ENCODE peak calls at places on chromosomes 12 and 14, in ten cellular contexts. G, O, Y, T, X, L, E, P, K and D are unnamed samples.
A peak's percentile ranks its signal among the peaks of the same experiment; 100 is the strongest.

GRCh38 chr12:115611477-115611876 is 666.0 kb downstream of the MED13L start:
- DNase-seq in L (no peak), E (no peak), T (no peak), P (no peak), K (no peak), X (no peak), Y (peak; percentile 40), O (no peak), G (no peak), D (no peak)

GRCh38 chr14:75884198-75884611 is 97.6 kb downstream of the TGFB3 start:
- DNase-seq in O (no peak), T (no peak), P (no peak), G (no peak), Y (no peak), X (no peak), L (no peak), K (peak; percentile 84), E (peak; percentile 75), D (no peak)

GRCh38 chr14:103121846-103122577 is 1.2 kb upstream of the TNFAIP2 start:
- DNase-seq in L (peak; percentile 76), X (peak; percentile 94), O (peak; percentile 94), P (peak; percentile 78), K (peak; percentile 80), E (peak; percentile 82), T (peak; percentile 83), G (peak; percentile 98), Y (peak; percentile 91), D (peak; percentile 93)

GRCh38 chr14:55533960-55534359 is 46.0 kb upstream of the KTN1 start:
- DNase-seq in E (no peak), P (no peak), L (no peak), G (no peak), O (no peak), K (no peak), T (no peak), X (no peak), Y (no peak), D (no peak)

GRCh38 chr14:32073537-32074189 is 3.4 kb upstream of the ARHGAP5 start:
- DNase-seq in T (no peak), E (peak; percentile 86), K (peak; percentile 91), L (peak; percentile 81), Y (no peak), O (peak; percentile 85), G (peak; percentile 87), X (peak; percentile 72), P (no peak), D (no peak)

GRCh38 chr12:100823988-100824387 is 29.4 kb downstream of the ANO4 start:
- DNase-seq in T (no peak), G (no peak), E (peak; percentile 80), Y (no peak), L (no peak), O (no peak), X (no peak), P (no peak), K (peak; percentile 5), D (no peak)

GRCh38 chr12:70666364-70666763 is 29.1 kb upstream of the PTPRB start:
- DNase-seq in T (no peak), E (no peak), L (no peak), K (no peak), P (no peak), O (no peak), X (no peak), Y (no peak), G (no peak), D (no peak)

GRCh38 chr12:79690156-79690605 is 583 bp downstream of the PAWR start:
- DNase-seq in Y (no peak), K (no peak), G (peak; percentile 63), E (peak; percentile 61), P (no peak), O (peak; percentile 29), X (peak; percentile 36), T (no peak), L (peak; percentile 75), D (peak; percentile 85)

GRCh38 chr14:22854963-22855724 is 16.4 kb upstream of the LRP10 start:
- DNase-seq in P (no peak), T (no peak), K (no peak), O (no peak), X (no peak), Y (no peak), E (no peak), L (no peak), G (peak; percentile 27), D (no peak)

GRCh38 chr14:88985654-88986053 is 161.2 kb downstream of the TTC8 start:
- DNase-seq in O (no peak), Y (no peak), X (no peak), K (no peak), T (no peak), E (peak; percentile 22), L (peak; percentile 24), P (no peak), G (no peak), D (no peak)

GRCh38 chr12:73935817-73936216 is 601.8 kb upstream of the ATXN7L3B start:
- DNase-seq in O (no peak), L (peak; percentile 6), G (peak; percentile 55), E (peak; percentile 6), P (no peak), X (no peak), T (peak; percentile 41), K (no peak), Y (no peak), D (no peak)

GRCh38 chr14:40987481-40987880 is 619.2 kb upstream of the LRFN5 start:
- DNase-seq in X (no peak), G (no peak), K (no peak), E (peak; percentile 54), T (no peak), L (no peak), O (no peak), Y (no peak), P (no peak), D (no peak)

GRCh38 chr12:68069276-68069675 is 80.0 kb downstream of the IFNG-AS1 start:
- DNase-seq in O (no peak), P (no peak), G (no peak), K (no peak), Y (no peak), T (no peak), L (no peak), E (peak; percentile 1), X (no peak), D (no peak)

GRCh38 chr12:44317651-44318126 is 481.8 kb downstream of the TMEM117 start:
- DNase-seq in G (peak; percentile 58), P (peak; percentile 31), X (no peak), L (peak; percentile 49), O (no peak), E (peak; percentile 34), T (peak; percentile 64), K (peak; percentile 41), Y (no peak), D (no peak)

GRCh38 chr12:105855691-105856405 is 282.9 kb downstream of the NUAK1 start:
- DNase-seq in Y (no peak), P (no peak), O (no peak), T (no peak), X (no peak), K (no peak), L (no peak), G (no peak), E (no peak), D (no peak)

DNA sequence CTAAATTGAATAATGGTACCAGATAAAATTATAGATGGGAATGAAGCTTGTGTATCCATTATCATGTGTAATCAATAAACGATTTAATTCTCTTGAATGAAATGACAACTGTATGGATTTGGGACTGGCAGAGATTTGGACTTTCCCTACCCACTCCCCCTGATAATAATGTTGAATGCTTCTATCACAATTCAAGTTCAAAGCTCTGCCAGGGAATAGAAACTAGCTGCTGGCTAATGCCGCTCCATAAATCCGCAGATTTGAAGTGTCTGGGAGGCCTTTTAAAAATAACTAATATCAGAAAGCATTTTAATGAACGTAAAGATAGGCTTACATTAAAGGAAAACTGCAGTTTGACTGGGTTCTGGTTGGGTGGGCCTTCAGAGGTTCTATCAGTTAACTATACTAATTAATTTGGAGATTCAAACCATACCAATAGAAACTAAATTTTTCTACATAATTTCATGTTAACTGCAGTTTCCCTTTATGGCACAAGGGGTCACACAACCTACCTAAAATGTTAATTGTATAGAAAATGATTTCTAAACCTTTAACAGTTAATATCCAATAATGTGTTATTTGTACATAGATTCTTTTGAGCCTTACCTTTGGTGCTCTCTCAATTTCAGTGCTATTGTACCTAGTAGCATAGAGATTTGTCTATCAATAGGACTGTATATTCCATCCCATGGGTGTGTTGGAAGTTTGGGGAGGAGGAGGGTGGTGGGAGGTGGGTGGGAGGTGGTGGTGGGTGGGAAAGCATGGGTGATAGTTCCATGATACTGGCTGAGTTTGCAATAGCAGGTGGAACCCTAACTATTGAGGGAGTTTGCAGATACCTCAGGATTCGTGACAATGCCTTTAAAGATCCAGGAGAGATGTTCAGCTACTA is 4.9 kb downstream of the HNRNPA1 start:
- DNase-seq in E (no peak), L (no peak), X (no peak), T (no peak), K (no peak), P (no peak), O (no peak), Y (no peak), G (no peak), D (no peak)
- H3K4me1 ChIP-seq in E (peaks cover 4% of the 10 kb centered on the region), L (peaks cover 46% of the 10 kb centered on the region), X (peaks cover 13% of the 10 kb centered on the region), T (no peaks in the 10 kb centered on the region), K (peaks cover 8% of the 10 kb centered on the region), P (peaks cover 13% of the 10 kb centered on the region), O (peaks cover 49% of the 10 kb centered on the region), Y (peaks cover 71% of the 10 kb centered on the region), G (peaks cover 39% of the 10 kb centered on the region), D (peaks cover 85% of the 10 kb centered on the region)

GRCh38 chr12:122312926-122313325 is 46.6 kb upstream of the VPS33A start:
- DNase-seq in X (no peak), K (no peak), L (no peak), E (no peak), T (no peak), O (no peak), P (no peak), Y (no peak), G (no peak), D (no peak)
- H3K4me1 ChIP-seq in X (no peaks in the 10 kb centered on the region), K (peaks cover 11% of the 10 kb centered on the region), L (peaks cover 7% of the 10 kb centered on the region), E (no peaks in the 10 kb centered on the region), T (no peaks in the 10 kb centered on the region), O (no peaks in the 10 kb centered on the region), P (no peaks in the 10 kb centered on the region), Y (peaks cover 1% of the 10 kb centered on the region), G (no peaks in the 10 kb centered on the region), D (no peaks in the 10 kb centered on the region)

GRCh38 chr12:64635356-64635998 is 25.2 kb downstream of the RASSF3 start:
- DNase-seq in K (no peak), X (no peak), P (no peak), O (no peak), T (no peak), Y (no peak), L (no peak), E (no peak), G (no peak), D (no peak)
- H3K4me1 ChIP-seq in K (no peaks in the 10 kb centered on the region), X (peaks cover 4% of the 10 kb centered on the region), P (peaks cover 3% of the 10 kb centered on the region), O (peaks cover 58% of the 10 kb centered on the region), T (no peaks in the 10 kb centered on the region), Y (peaks cover 82% of the 10 kb centered on the region), L (peaks cover 9% of the 10 kb centered on the region), E (peaks cover 4% of the 10 kb centered on the region), G (peaks cover 51% of the 10 kb centered on the region), D (peaks cover 98% of the 10 kb centered on the region)

DNA sequence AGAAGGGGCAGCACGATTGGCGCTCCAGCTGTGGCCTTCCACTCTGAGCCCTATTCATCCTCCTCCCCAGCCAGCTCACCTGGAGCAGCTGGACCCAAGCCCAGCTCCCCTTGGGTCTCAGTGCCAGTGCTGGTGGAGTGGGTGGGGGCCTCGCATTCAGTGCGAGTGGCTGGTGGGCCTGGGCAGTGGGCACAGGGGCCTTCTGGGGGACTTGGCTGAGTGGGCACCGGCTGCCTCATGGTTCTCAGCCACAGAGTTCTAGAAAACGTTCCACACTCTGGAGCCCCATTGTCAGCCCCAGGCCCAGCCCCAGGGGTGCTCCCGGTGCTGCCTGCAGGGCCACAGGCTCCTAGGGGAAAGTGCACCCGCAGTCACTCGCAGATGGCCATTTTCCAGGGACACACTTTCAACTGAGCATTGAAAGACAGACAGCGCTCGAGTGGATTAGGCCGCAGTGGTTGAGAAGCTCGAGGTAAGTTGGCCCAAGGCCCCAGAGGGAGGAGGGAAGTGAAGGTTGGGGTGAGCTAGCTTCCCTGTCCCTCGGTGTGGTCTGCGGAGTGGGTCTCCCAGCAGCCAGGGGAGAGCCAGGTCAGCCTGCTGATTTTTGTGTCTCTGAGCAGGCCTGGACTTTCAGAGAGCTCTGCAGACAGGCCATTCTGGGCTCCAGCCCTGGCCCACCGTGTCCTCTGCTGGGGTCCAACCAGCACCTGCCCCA is 3.8 kb downstream of the CLBA1 start:
- DNase-seq in Y (no peak), T (no peak), L (no peak), E (no peak), P (peak; percentile 22), X (no peak), G (no peak), O (no peak), K (no peak), D (peak; percentile 70)
- H3K4me1 ChIP-seq in Y (peaks cover 15% of the 10 kb centered on the region), T (no peaks in the 10 kb centered on the region), L (no peaks in the 10 kb centered on the region), E (peaks cover 24% of the 10 kb centered on the region), P (no peaks in the 10 kb centered on the region), X (no peaks in the 10 kb centered on the region), G (peaks cover 12% of the 10 kb centered on the region), O (peaks cover 14% of the 10 kb centered on the region), K (peaks cover 3% of the 10 kb centered on the region), D (peaks cover 25% of the 10 kb centered on the region)